ENCODE peak calls at places on chromosome 10, in nine cellular contexts. One of them, this sample, is unnamed.

GRCh38 chr10:128633864-128634541 is 507.8 kb upstream of the MKI67 start:
- DNase-seq in BJ: no peak
- DNase-seq in CD8-positive, alpha-beta T cell: no peak
- DNase-seq in NCI-H1092: no peak
- DNase-seq in stimulated activated CD4-positive, alpha-beta T cell treated with anti-CD3 and anti-CD28 coated beads, Interleukin-1b, Interleukin-23, amount 100 ng/mL, for 48 hours: no peak
- DNase-seq in left lobe of liver: no peak
- DNase-seq in body of pancreas: no peak
- DNase-seq in activated T-helper 1 cell treated with anti-CD3 and anti-CD28 coated beads, Interleukin-12 subunit alpha, Interleukin-12 subunit beta, Interleukin-2, Interleukin-4 antibody, amounts not matched to agents 30 ng/mL and 10 ng/mL and 1 ng/mL, durations not matched to agents 14 hours and 24 hours and 36 hours: no peak
- DNase-seq in upper lobe of right lung: no peak
- DNase-seq in this sample: no peak

GRCh38 chr10:90587081-90587491 is 270.8 kb downstream of the HTR7 start:
- DNase-seq in CD8-positive, alpha-beta T cell: no peak
- DNase-seq in BJ: peak; percentile 26
- DNase-seq in activated T-helper 1 cell treated with anti-CD3 and anti-CD28 coated beads, Interleukin-12 subunit alpha, Interleukin-12 subunit beta, Interleukin-2, Interleukin-4 antibody, amounts not matched to agents 30 ng/mL and 10 ng/mL and 1 ng/mL, durations not matched to agents 14 hours and 24 hours and 36 hours: no peak
- DNase-seq in NCI-H1092: no peak
- DNase-seq in left lobe of liver: no peak
- DNase-seq in upper lobe of right lung: no peak
- DNase-seq in stimulated activated CD4-positive, alpha-beta T cell treated with anti-CD3 and anti-CD28 coated beads, Interleukin-1b, Interleukin-23, amount 100 ng/mL, for 48 hours: no peak
- DNase-seq in body of pancreas: no peak
- DNase-seq in this sample: no peak

GRCh38 chr10:54607983-54608382 is 193.0 kb downstream of the PCDH15 start:
- DNase-seq in stimulated activated CD4-positive, alpha-beta T cell treated with anti-CD3 and anti-CD28 coated beads, Interleukin-1b, Interleukin-23, amount 100 ng/mL, for 48 hours: no peak
- DNase-seq in NCI-H1092: no peak
- DNase-seq in activated T-helper 1 cell treated with anti-CD3 and anti-CD28 coated beads, Interleukin-12 subunit alpha, Interleukin-12 subunit beta, Interleukin-2, Interleukin-4 antibody, amounts not matched to agents 30 ng/mL and 10 ng/mL and 1 ng/mL, durations not matched to agents 14 hours and 24 hours and 36 hours: no peak
- DNase-seq in CD8-positive, alpha-beta T cell: no peak
- DNase-seq in body of pancreas: no peak
- DNase-seq in BJ: no peak
- DNase-seq in left lobe of liver: no peak
- DNase-seq in upper lobe of right lung: no peak
- DNase-seq in this sample: no peak

GRCh38 chr10:6059506-6059905 is 2.7 kb downstream of the IL2RA start:
- DNase-seq in stimulated activated CD4-positive, alpha-beta T cell treated with anti-CD3 and anti-CD28 coated beads, Interleukin-1b, Interleukin-23, amount 100 ng/mL, for 48 hours: no peak
- DNase-seq in body of pancreas: no peak
- DNase-seq in upper lobe of right lung: no peak
- DNase-seq in CD8-positive, alpha-beta T cell: no peak
- DNase-seq in activated T-helper 1 cell treated with anti-CD3 and anti-CD28 coated beads, Interleukin-12 subunit alpha, Interleukin-12 subunit beta, Interleukin-2, Interleukin-4 antibody, amounts not matched to agents 30 ng/mL and 10 ng/mL and 1 ng/mL, durations not matched to agents 14 hours and 24 hours and 36 hours: no peak
- DNase-seq in left lobe of liver: no peak
- DNase-seq in BJ: no peak
- DNase-seq in NCI-H1092: no peak
- DNase-seq in this sample: no peak

GRCh38 chr10:28595618-28596017 is 62.7 kb downstream of the WAC start:
- DNase-seq in CD8-positive, alpha-beta T cell: no peak
- DNase-seq in NCI-H1092: no peak
- DNase-seq in body of pancreas: no peak
- DNase-seq in activated T-helper 1 cell treated with anti-CD3 and anti-CD28 coated beads, Interleukin-12 subunit alpha, Interleukin-12 subunit beta, Interleukin-2, Interleukin-4 antibody, amounts not matched to agents 30 ng/mL and 10 ng/mL and 1 ng/mL, durations not matched to agents 14 hours and 24 hours and 36 hours: no peak
- DNase-seq in stimulated activated CD4-positive, alpha-beta T cell treated with anti-CD3 and anti-CD28 coated beads, Interleukin-1b, Interleukin-23, amount 100 ng/mL, for 48 hours: no peak
- DNase-seq in upper lobe of right lung: no peak
- DNase-seq in BJ: no peak
- DNase-seq in left lobe of liver: no peak
- DNase-seq in this sample: no peak

GRCh38 chr10:29702288-29703164 is 67.8 kb upstream of the SVIL start:
- DNase-seq in left lobe of liver: no peak
- DNase-seq in NCI-H1092: no peak
- DNase-seq in BJ: no peak
- DNase-seq in upper lobe of right lung: no peak
- DNase-seq in CD8-positive, alpha-beta T cell: no peak
- DNase-seq in activated T-helper 1 cell treated with anti-CD3 and anti-CD28 coated beads, Interleukin-12 subunit alpha, Interleukin-12 subunit beta, Interleukin-2, Interleukin-4 antibody, amounts not matched to agents 30 ng/mL and 10 ng/mL and 1 ng/mL, durations not matched to agents 14 hours and 24 hours and 36 hours: no peak
- DNase-seq in stimulated activated CD4-positive, alpha-beta T cell treated with anti-CD3 and anti-CD28 coated beads, Interleukin-1b, Interleukin-23, amount 100 ng/mL, for 48 hours: no peak
- DNase-seq in body of pancreas: no peak
- DNase-seq in this sample: no peak

GRCh38 chr10:129968937-129969527 is 5.0 kb upstream of the EBF3 start:
- DNase-seq in body of pancreas: no peak
- DNase-seq in left lobe of liver: no peak
- DNase-seq in NCI-H1092: peak; percentile 32
- DNase-seq in activated T-helper 1 cell treated with anti-CD3 and anti-CD28 coated beads, Interleukin-12 subunit alpha, Interleukin-12 subunit beta, Interleukin-2, Interleukin-4 antibody, amounts not matched to agents 30 ng/mL and 10 ng/mL and 1 ng/mL, durations not matched to agents 14 hours and 24 hours and 36 hours: no peak
- DNase-seq in BJ: no peak
- DNase-seq in stimulated activated CD4-positive, alpha-beta T cell treated with anti-CD3 and anti-CD28 coated beads, Interleukin-1b, Interleukin-23, amount 100 ng/mL, for 48 hours: peak; percentile 61
- DNase-seq in upper lobe of right lung: no peak
- DNase-seq in CD8-positive, alpha-beta T cell: no peak
- DNase-seq in this sample: peak; percentile 62

GRCh38 chr10:3716093-3716492 is 68.9 kb downstream of the KLF6 start:
- DNase-seq in upper lobe of right lung: no peak
- DNase-seq in activated T-helper 1 cell treated with anti-CD3 and anti-CD28 coated beads, Interleukin-12 subunit alpha, Interleukin-12 subunit beta, Interleukin-2, Interleukin-4 antibody, amounts not matched to agents 30 ng/mL and 10 ng/mL and 1 ng/mL, durations not matched to agents 14 hours and 24 hours and 36 hours: no peak
- DNase-seq in left lobe of liver: no peak
- DNase-seq in CD8-positive, alpha-beta T cell: no peak
- DNase-seq in NCI-H1092: no peak
- DNase-seq in stimulated activated CD4-positive, alpha-beta T cell treated with anti-CD3 and anti-CD28 coated beads, Interleukin-1b, Interleukin-23, amount 100 ng/mL, for 48 hours: no peak
- DNase-seq in body of pancreas: no peak
- DNase-seq in BJ: no peak
- DNase-seq in this sample: no peak

GRCh38 chr10:88540355-88540754 is 42.8 kb downstream of the RNLS start:
- DNase-seq in activated T-helper 1 cell treated with anti-CD3 and anti-CD28 coated beads, Interleukin-12 subunit alpha, Interleukin-12 subunit beta, Interleukin-2, Interleukin-4 antibody, amounts not matched to agents 30 ng/mL and 10 ng/mL and 1 ng/mL, durations not matched to agents 14 hours and 24 hours and 36 hours: no peak
- DNase-seq in CD8-positive, alpha-beta T cell: no peak
- DNase-seq in upper lobe of right lung: no peak
- DNase-seq in body of pancreas: no peak
- DNase-seq in left lobe of liver: no peak
- DNase-seq in NCI-H1092: no peak
- DNase-seq in BJ: no peak
- DNase-seq in stimulated activated CD4-positive, alpha-beta T cell treated with anti-CD3 and anti-CD28 coated beads, Interleukin-1b, Interleukin-23, amount 100 ng/mL, for 48 hours: no peak
- DNase-seq in this sample: no peak

GRCh38 chr10:60962946-60963345 is 19.0 kb upstream of the RHOBTB1 start:
- DNase-seq in left lobe of liver: no peak
- DNase-seq in CD8-positive, alpha-beta T cell: no peak
- DNase-seq in BJ: no peak
- DNase-seq in activated T-helper 1 cell treated with anti-CD3 and anti-CD28 coated beads, Interleukin-12 subunit alpha, Interleukin-12 subunit beta, Interleukin-2, Interleukin-4 antibody, amounts not matched to agents 30 ng/mL and 10 ng/mL and 1 ng/mL, durations not matched to agents 14 hours and 24 hours and 36 hours: no peak
- DNase-seq in upper lobe of right lung: no peak
- DNase-seq in NCI-H1092: no peak
- DNase-seq in body of pancreas: no peak
- DNase-seq in stimulated activated CD4-positive, alpha-beta T cell treated with anti-CD3 and anti-CD28 coated beads, Interleukin-1b, Interleukin-23, amount 100 ng/mL, for 48 hours: no peak
- DNase-seq in this sample: no peak

GRCh38 chr10:133592716-133593115 is 27.3 kb upstream of the SYCE1 start:
- DNase-seq in upper lobe of right lung: no peak
- DNase-seq in stimulated activated CD4-positive, alpha-beta T cell treated with anti-CD3 and anti-CD28 coated beads, Interleukin-1b, Interleukin-23, amount 100 ng/mL, for 48 hours: no peak
- DNase-seq in body of pancreas: no peak
- DNase-seq in activated T-helper 1 cell treated with anti-CD3 and anti-CD28 coated beads, Interleukin-12 subunit alpha, Interleukin-12 subunit beta, Interleukin-2, Interleukin-4 antibody, amounts not matched to agents 30 ng/mL and 10 ng/mL and 1 ng/mL, durations not matched to agents 14 hours and 24 hours and 36 hours: no peak
- DNase-seq in NCI-H1092: no peak
- DNase-seq in CD8-positive, alpha-beta T cell: no peak
- DNase-seq in BJ: no peak
- DNase-seq in left lobe of liver: no peak
- DNase-seq in this sample: no peak

GRCh38 chr10:127524229-127524628 is 24.9 kb upstream of the NPS start:
- DNase-seq in upper lobe of right lung: no peak
- DNase-seq in left lobe of liver: no peak
- DNase-seq in NCI-H1092: no peak
- DNase-seq in CD8-positive, alpha-beta T cell: no peak
- DNase-seq in activated T-helper 1 cell treated with anti-CD3 and anti-CD28 coated beads, Interleukin-12 subunit alpha, Interleukin-12 subunit beta, Interleukin-2, Interleukin-4 antibody, amounts not matched to agents 30 ng/mL and 10 ng/mL and 1 ng/mL, durations not matched to agents 14 hours and 24 hours and 36 hours: no peak
- DNase-seq in BJ: no peak
- DNase-seq in body of pancreas: no peak
- DNase-seq in stimulated activated CD4-positive, alpha-beta T cell treated with anti-CD3 and anti-CD28 coated beads, Interleukin-1b, Interleukin-23, amount 100 ng/mL, for 48 hours: no peak
- DNase-seq in this sample: no peak

GRCh38 chr10:74738052-74738451 is 88.3 kb upstream of the KAT6B start:
- DNase-seq in body of pancreas: no peak
- DNase-seq in NCI-H1092: no peak
- DNase-seq in upper lobe of right lung: no peak
- DNase-seq in CD8-positive, alpha-beta T cell: no peak
- DNase-seq in left lobe of liver: no peak
- DNase-seq in BJ: no peak
- DNase-seq in stimulated activated CD4-positive, alpha-beta T cell treated with anti-CD3 and anti-CD28 coated beads, Interleukin-1b, Interleukin-23, amount 100 ng/mL, for 48 hours: no peak
- DNase-seq in activated T-helper 1 cell treated with anti-CD3 and anti-CD28 coated beads, Interleukin-12 subunit alpha, Interleukin-12 subunit beta, Interleukin-2, Interleukin-4 antibody, amounts not matched to agents 30 ng/mL and 10 ng/mL and 1 ng/mL, durations not matched to agents 14 hours and 24 hours and 36 hours: no peak
- DNase-seq in this sample: no peak

GRCh38 chr10:119670717-119671116 is 19.5 kb downstream of the BAG3 start:
- DNase-seq in CD8-positive, alpha-beta T cell: no peak
- DNase-seq in activated T-helper 1 cell treated with anti-CD3 and anti-CD28 coated beads, Interleukin-12 subunit alpha, Interleukin-12 subunit beta, Interleukin-2, Interleukin-4 antibody, amounts not matched to agents 30 ng/mL and 10 ng/mL and 1 ng/mL, durations not matched to agents 14 hours and 24 hours and 36 hours: no peak
- DNase-seq in body of pancreas: no peak
- DNase-seq in BJ: no peak
- DNase-seq in upper lobe of right lung: no peak
- DNase-seq in left lobe of liver: no peak
- DNase-seq in NCI-H1092: no peak
- DNase-seq in stimulated activated CD4-positive, alpha-beta T cell treated with anti-CD3 and anti-CD28 coated beads, Interleukin-1b, Interleukin-23, amount 100 ng/mL, for 48 hours: no peak
- DNase-seq in this sample: no peak

GRCh38 chr10:86825366-86825765 is 68.9 kb downstream of the BMPR1A start:
- DNase-seq in left lobe of liver: no peak
- DNase-seq in activated T-helper 1 cell treated with anti-CD3 and anti-CD28 coated beads, Interleukin-12 subunit alpha, Interleukin-12 subunit beta, Interleukin-2, Interleukin-4 antibody, amounts not matched to agents 30 ng/mL and 10 ng/mL and 1 ng/mL, durations not matched to agents 14 hours and 24 hours and 36 hours: no peak
- DNase-seq in BJ: no peak
- DNase-seq in CD8-positive, alpha-beta T cell: no peak
- DNase-seq in stimulated activated CD4-positive, alpha-beta T cell treated with anti-CD3 and anti-CD28 coated beads, Interleukin-1b, Interleukin-23, amount 100 ng/mL, for 48 hours: no peak
- DNase-seq in NCI-H1092: no peak
- DNase-seq in body of pancreas: no peak
- DNase-seq in upper lobe of right lung: no peak
- DNase-seq in this sample: no peak

GRCh38 chr10:115092258-115092554 is 959 bp upstream of the ATRNL1 start:
- DNase-seq in stimulated activated CD4-positive, alpha-beta T cell treated with anti-CD3 and anti-CD28 coated beads, Interleukin-1b, Interleukin-23, amount 100 ng/mL, for 48 hours: no peak
- DNase-seq in NCI-H1092: no peak
- DNase-seq in left lobe of liver: no peak
- DNase-seq in body of pancreas: no peak
- DNase-seq in activated T-helper 1 cell treated with anti-CD3 and anti-CD28 coated beads, Interleukin-12 subunit alpha, Interleukin-12 subunit beta, Interleukin-2, Interleukin-4 antibody, amounts not matched to agents 30 ng/mL and 10 ng/mL and 1 ng/mL, durations not matched to agents 14 hours and 24 hours and 36 hours: no peak
- DNase-seq in upper lobe of right lung: no peak
- DNase-seq in BJ: no peak
- DNase-seq in CD8-positive, alpha-beta T cell: no peak
- DNase-seq in this sample: no peak

GRCh38 chr10:49185213-49185612 is 3.0 kb downstream of the TMEM273 start:
- DNase-seq in upper lobe of right lung: no peak
- DNase-seq in NCI-H1092: no peak
- DNase-seq in activated T-helper 1 cell treated with anti-CD3 and anti-CD28 coated beads, Interleukin-12 subunit alpha, Interleukin-12 subunit beta, Interleukin-2, Interleukin-4 antibody, amounts not matched to agents 30 ng/mL and 10 ng/mL and 1 ng/mL, durations not matched to agents 14 hours and 24 hours and 36 hours: no peak
- DNase-seq in body of pancreas: no peak
- DNase-seq in stimulated activated CD4-positive, alpha-beta T cell treated with anti-CD3 and anti-CD28 coated beads, Interleukin-1b, Interleukin-23, amount 100 ng/mL, for 48 hours: no peak
- DNase-seq in CD8-positive, alpha-beta T cell: no peak
- DNase-seq in BJ: no peak
- DNase-seq in left lobe of liver: no peak
- DNase-seq in this sample: no peak

GRCh38 chr10:49571419-49571818 is 32.5 kb upstream of the ERCC6 start:
- DNase-seq in CD8-positive, alpha-beta T cell: no peak
- DNase-seq in BJ: no peak
- DNase-seq in activated T-helper 1 cell treated with anti-CD3 and anti-CD28 coated beads, Interleukin-12 subunit alpha, Interleukin-12 subunit beta, Interleukin-2, Interleukin-4 antibody, amounts not matched to agents 30 ng/mL and 10 ng/mL and 1 ng/mL, durations not matched to agents 14 hours and 24 hours and 36 hours: no peak
- DNase-seq in stimulated activated CD4-positive, alpha-beta T cell treated with anti-CD3 and anti-CD28 coated beads, Interleukin-1b, Interleukin-23, amount 100 ng/mL, for 48 hours: no peak
- DNase-seq in left lobe of liver: no peak
- DNase-seq in NCI-H1092: peak; percentile 2
- DNase-seq in upper lobe of right lung: no peak
- DNase-seq in body of pancreas: no peak
- DNase-seq in this sample: no peak

GRCh38 chr10:124066744-124067714 is 26.4 kb downstream of the CHST15 start:
- DNase-seq in upper lobe of right lung: no peak
- DNase-seq in BJ: no peak
- DNase-seq in CD8-positive, alpha-beta T cell: no peak
- DNase-seq in activated T-helper 1 cell treated with anti-CD3 and anti-CD28 coated beads, Interleukin-12 subunit alpha, Interleukin-12 subunit beta, Interleukin-2, Interleukin-4 antibody, amounts not matched to agents 30 ng/mL and 10 ng/mL and 1 ng/mL, durations not matched to agents 14 hours and 24 hours and 36 hours: no peak
- DNase-seq in body of pancreas: no peak
- DNase-seq in stimulated activated CD4-positive, alpha-beta T cell treated with anti-CD3 and anti-CD28 coated beads, Interleukin-1b, Interleukin-23, amount 100 ng/mL, for 48 hours: no peak
- DNase-seq in NCI-H1092: no peak
- DNase-seq in left lobe of liver: no peak
- DNase-seq in this sample: no peak

GRCh38 chr10:107409517-107409916 is 245.0 kb upstream of the SORCS1 start:
- DNase-seq in stimulated activated CD4-positive, alpha-beta T cell treated with anti-CD3 and anti-CD28 coated beads, Interleukin-1b, Interleukin-23, amount 100 ng/mL, for 48 hours: no peak
- DNase-seq in body of pancreas: no peak
- DNase-seq in NCI-H1092: no peak
- DNase-seq in CD8-positive, alpha-beta T cell: no peak
- DNase-seq in upper lobe of right lung: no peak
- DNase-seq in left lobe of liver: no peak
- DNase-seq in activated T-helper 1 cell treated with anti-CD3 and anti-CD28 coated beads, Interleukin-12 subunit alpha, Interleukin-12 subunit beta, Interleukin-2, Interleukin-4 antibody, amounts not matched to agents 30 ng/mL and 10 ng/mL and 1 ng/mL, durations not matched to agents 14 hours and 24 hours and 36 hours: no peak
- DNase-seq in BJ: no peak
- DNase-seq in this sample: no peak

GRCh38 chr10:125038637-125039036 is 96.7 kb downstream of the ZRANB1 start:
- DNase-seq in activated T-helper 1 cell treated with anti-CD3 and anti-CD28 coated beads, Interleukin-12 subunit alpha, Interleukin-12 subunit beta, Interleukin-2, Interleukin-4 antibody, amounts not matched to agents 30 ng/mL and 10 ng/mL and 1 ng/mL, durations not matched to agents 14 hours and 24 hours and 36 hours: no peak
- DNase-seq in CD8-positive, alpha-beta T cell: no peak
- DNase-seq in BJ: no peak
- DNase-seq in NCI-H1092: no peak
- DNase-seq in left lobe of liver: peak; percentile 72
- DNase-seq in body of pancreas: peak; percentile 83
- DNase-seq in stimulated activated CD4-positive, alpha-beta T cell treated with anti-CD3 and anti-CD28 coated beads, Interleukin-1b, Interleukin-23, amount 100 ng/mL, for 48 hours: no peak
- DNase-seq in upper lobe of right lung: peak; percentile 84
- DNase-seq in this sample: peak; percentile 74

GRCh38 chr10:125159932-125160855 is at the start of gene CTBP2:
- DNase-seq in body of pancreas: peak; percentile 61
- DNase-seq in left lobe of liver: peak; percentile 49
- DNase-seq in stimulated activated CD4-positive, alpha-beta T cell treated with anti-CD3 and anti-CD28 coated beads, Interleukin-1b, Interleukin-23, amount 100 ng/mL, for 48 hours: no peak
- DNase-seq in CD8-positive, alpha-beta T cell: no peak
- DNase-seq in NCI-H1092: no peak
- DNase-seq in activated T-helper 1 cell treated with anti-CD3 and anti-CD28 coated beads, Interleukin-12 subunit alpha, Interleukin-12 subunit beta, Interleukin-2, Interleukin-4 antibody, amounts not matched to agents 30 ng/mL and 10 ng/mL and 1 ng/mL, durations not matched to agents 14 hours and 24 hours and 36 hours: no peak
- DNase-seq in upper lobe of right lung: peak; percentile 78
- DNase-seq in BJ: no peak
- DNase-seq in this sample: no peak

GRCh38 chr10:32988604-32989003 is 30.6 kb upstream of the ITGB1 start:
- DNase-seq in upper lobe of right lung: no peak
- DNase-seq in CD8-positive, alpha-beta T cell: no peak
- DNase-seq in left lobe of liver: no peak
- DNase-seq in body of pancreas: no peak
- DNase-seq in activated T-helper 1 cell treated with anti-CD3 and anti-CD28 coated beads, Interleukin-12 subunit alpha, Interleukin-12 subunit beta, Interleukin-2, Interleukin-4 antibody, amounts not matched to agents 30 ng/mL and 10 ng/mL and 1 ng/mL, durations not matched to agents 14 hours and 24 hours and 36 hours: no peak
- DNase-seq in NCI-H1092: no peak
- DNase-seq in BJ: no peak
- DNase-seq in stimulated activated CD4-positive, alpha-beta T cell treated with anti-CD3 and anti-CD28 coated beads, Interleukin-1b, Interleukin-23, amount 100 ng/mL, for 48 hours: no peak
- DNase-seq in this sample: no peak

GRCh38 chr10:35765039-35765662 is 123.1 kb upstream of the FZD8 start:
- DNase-seq in NCI-H1092: no peak
- DNase-seq in activated T-helper 1 cell treated with anti-CD3 and anti-CD28 coated beads, Interleukin-12 subunit alpha, Interleukin-12 subunit beta, Interleukin-2, Interleukin-4 antibody, amounts not matched to agents 30 ng/mL and 10 ng/mL and 1 ng/mL, durations not matched to agents 14 hours and 24 hours and 36 hours: no peak
- DNase-seq in CD8-positive, alpha-beta T cell: no peak
- DNase-seq in body of pancreas: peak; percentile 43
- DNase-seq in stimulated activated CD4-positive, alpha-beta T cell treated with anti-CD3 and anti-CD28 coated beads, Interleukin-1b, Interleukin-23, amount 100 ng/mL, for 48 hours: no peak
- DNase-seq in BJ: no peak
- DNase-seq in left lobe of liver: peak; percentile 68
- DNase-seq in upper lobe of right lung: peak; percentile 69
- DNase-seq in this sample: peak; percentile 67

GRCh38 chr10:116253716-116254115 is 19.3 kb downstream of the GFRA1 start:
- DNase-seq in stimulated activated CD4-positive, alpha-beta T cell treated with anti-CD3 and anti-CD28 coated beads, Interleukin-1b, Interleukin-23, amount 100 ng/mL, for 48 hours: no peak
- DNase-seq in left lobe of liver: no peak
- DNase-seq in activated T-helper 1 cell treated with anti-CD3 and anti-CD28 coated beads, Interleukin-12 subunit alpha, Interleukin-12 subunit beta, Interleukin-2, Interleukin-4 antibody, amounts not matched to agents 30 ng/mL and 10 ng/mL and 1 ng/mL, durations not matched to agents 14 hours and 24 hours and 36 hours: no peak
- DNase-seq in BJ: no peak
- DNase-seq in CD8-positive, alpha-beta T cell: no peak
- DNase-seq in NCI-H1092: no peak
- DNase-seq in upper lobe of right lung: no peak
- DNase-seq in body of pancreas: no peak
- DNase-seq in this sample: no peak

GRCh38 chr10:29132821-29133156 is 156.1 kb upstream of the LYZL1 start:
- DNase-seq in upper lobe of right lung: no peak
- DNase-seq in body of pancreas: no peak
- DNase-seq in BJ: no peak
- DNase-seq in activated T-helper 1 cell treated with anti-CD3 and anti-CD28 coated beads, Interleukin-12 subunit alpha, Interleukin-12 subunit beta, Interleukin-2, Interleukin-4 antibody, amounts not matched to agents 30 ng/mL and 10 ng/mL and 1 ng/mL, durations not matched to agents 14 hours and 24 hours and 36 hours: no peak
- DNase-seq in CD8-positive, alpha-beta T cell: no peak
- DNase-seq in stimulated activated CD4-positive, alpha-beta T cell treated with anti-CD3 and anti-CD28 coated beads, Interleukin-1b, Interleukin-23, amount 100 ng/mL, for 48 hours: no peak
- DNase-seq in NCI-H1092: no peak
- DNase-seq in left lobe of liver: no peak
- DNase-seq in this sample: no peak

GRCh38 chr10:111128331-111129167 is 51.7 kb downstream of the ADRA2A start:
- DNase-seq in body of pancreas: peak; percentile 51
- DNase-seq in NCI-H1092: no peak
- DNase-seq in activated T-helper 1 cell treated with anti-CD3 and anti-CD28 coated beads, Interleukin-12 subunit alpha, Interleukin-12 subunit beta, Interleukin-2, Interleukin-4 antibody, amounts not matched to agents 30 ng/mL and 10 ng/mL and 1 ng/mL, durations not matched to agents 14 hours and 24 hours and 36 hours: no peak
- DNase-seq in CD8-positive, alpha-beta T cell: no peak
- DNase-seq in upper lobe of right lung: no peak
- DNase-seq in stimulated activated CD4-positive, alpha-beta T cell treated with anti-CD3 and anti-CD28 coated beads, Interleukin-1b, Interleukin-23, amount 100 ng/mL, for 48 hours: no peak
- DNase-seq in BJ: no peak
- DNase-seq in left lobe of liver: no peak
- DNase-seq in this sample: no peak

GRCh38 chr10:64973391-64973790 is 1452.2 kb downstream of the REEP3 start:
- DNase-seq in left lobe of liver: no peak
- DNase-seq in NCI-H1092: no peak
- DNase-seq in CD8-positive, alpha-beta T cell: no peak
- DNase-seq in BJ: no peak
- DNase-seq in body of pancreas: no peak
- DNase-seq in stimulated activated CD4-positive, alpha-beta T cell treated with anti-CD3 and anti-CD28 coated beads, Interleukin-1b, Interleukin-23, amount 100 ng/mL, for 48 hours: no peak
- DNase-seq in activated T-helper 1 cell treated with anti-CD3 and anti-CD28 coated beads, Interleukin-12 subunit alpha, Interleukin-12 subunit beta, Interleukin-2, Interleukin-4 antibody, amounts not matched to agents 30 ng/mL and 10 ng/mL and 1 ng/mL, durations not matched to agents 14 hours and 24 hours and 36 hours: no peak
- DNase-seq in upper lobe of right lung: no peak
- DNase-seq in this sample: no peak

GRCh38 chr10:131946880-131947279 is 34.8 kb downstream of the BNIP3 start:
- DNase-seq in left lobe of liver: peak; percentile 21
- DNase-seq in NCI-H1092: no peak
- DNase-seq in upper lobe of right lung: peak; percentile 42
- DNase-seq in CD8-positive, alpha-beta T cell: no peak
- DNase-seq in body of pancreas: peak; percentile 14
- DNase-seq in stimulated activated CD4-positive, alpha-beta T cell treated with anti-CD3 and anti-CD28 coated beads, Interleukin-1b, Interleukin-23, amount 100 ng/mL, for 48 hours: no peak
- DNase-seq in activated T-helper 1 cell treated with anti-CD3 and anti-CD28 coated beads, Interleukin-12 subunit alpha, Interleukin-12 subunit beta, Interleukin-2, Interleukin-4 antibody, amounts not matched to agents 30 ng/mL and 10 ng/mL and 1 ng/mL, durations not matched to agents 14 hours and 24 hours and 36 hours: no peak
- DNase-seq in BJ: no peak
- DNase-seq in this sample: no peak

GRCh38 chr10:13776861-13777301 is 190.1 kb downstream of the PRPF18 start:
- DNase-seq in NCI-H1092: no peak
- DNase-seq in CD8-positive, alpha-beta T cell: no peak
- DNase-seq in stimulated activated CD4-positive, alpha-beta T cell treated with anti-CD3 and anti-CD28 coated beads, Interleukin-1b, Interleukin-23, amount 100 ng/mL, for 48 hours: no peak
- DNase-seq in BJ: peak; percentile 49
- DNase-seq in activated T-helper 1 cell treated with anti-CD3 and anti-CD28 coated beads, Interleukin-12 subunit alpha, Interleukin-12 subunit beta, Interleukin-2, Interleukin-4 antibody, amounts not matched to agents 30 ng/mL and 10 ng/mL and 1 ng/mL, durations not matched to agents 14 hours and 24 hours and 36 hours: no peak
- DNase-seq in upper lobe of right lung: no peak
- DNase-seq in left lobe of liver: no peak
- DNase-seq in body of pancreas: no peak
- DNase-seq in this sample: no peak

GRCh38 chr10:84826704-84827103 is 498.3 kb downstream of the CCSER2 start:
- DNase-seq in body of pancreas: no peak
- DNase-seq in stimulated activated CD4-positive, alpha-beta T cell treated with anti-CD3 and anti-CD28 coated beads, Interleukin-1b, Interleukin-23, amount 100 ng/mL, for 48 hours: no peak
- DNase-seq in upper lobe of right lung: no peak
- DNase-seq in activated T-helper 1 cell treated with anti-CD3 and anti-CD28 coated beads, Interleukin-12 subunit alpha, Interleukin-12 subunit beta, Interleukin-2, Interleukin-4 antibody, amounts not matched to agents 30 ng/mL and 10 ng/mL and 1 ng/mL, durations not matched to agents 14 hours and 24 hours and 36 hours: no peak
- DNase-seq in left lobe of liver: no peak
- DNase-seq in NCI-H1092: no peak
- DNase-seq in CD8-positive, alpha-beta T cell: no peak
- DNase-seq in BJ: peak; percentile 4
- DNase-seq in this sample: no peak